ENCODE peak calls at places on chromosomes 12 and 14, in eight cellular contexts. One of them, this sample, is unnamed.

GRCh38 chr14:33765251-33765650 is 185.6 kb downstream of the EGLN3 start:
- DNase-seq in spleen: no peak
- DNase-seq in breast epithelium: no peak
- DNase-seq in transverse colon: no peak
- DNase-seq in GM23338: peak; percentile 70
- DNase-seq in upper lobe of left lung: no peak
- DNase-seq in GM12878: no peak
- DNase-seq in esophagus muscularis mucosa: no peak
- DNase-seq in this sample: no peak

GRCh38 chr14:101820283-101820798 is 58.8 kb downstream of the PPP2R5C start:
- DNase-seq in spleen: no peak
- DNase-seq in breast epithelium: no peak
- DNase-seq in transverse colon: no peak
- DNase-seq in GM23338: no peak
- DNase-seq in upper lobe of left lung: no peak
- DNase-seq in GM12878: peak; percentile 65
- DNase-seq in esophagus muscularis mucosa: no peak
- DNase-seq in this sample: no peak

GRCh38 chr14:64649383-64649998 is 54.7 kb upstream of the PLEKHG3 start:
- DNase-seq in spleen: no peak
- DNase-seq in breast epithelium: no peak
- DNase-seq in transverse colon: peak; percentile 20
- DNase-seq in GM23338: peak; percentile 41
- DNase-seq in upper lobe of left lung: no peak
- DNase-seq in GM12878: no peak
- DNase-seq in esophagus muscularis mucosa: no peak
- DNase-seq in this sample: no peak

GRCh38 chr14:102201369-102201748 is 61.7 kb downstream of the WDR20 start:
- DNase-seq in spleen: no peak
- DNase-seq in breast epithelium: no peak
- DNase-seq in transverse colon: no peak
- DNase-seq in GM23338: no peak
- DNase-seq in upper lobe of left lung: no peak
- DNase-seq in GM12878: peak; percentile 41
- DNase-seq in esophagus muscularis mucosa: no peak
- DNase-seq in this sample: no peak

GRCh38 chr14:80215756-80216581 is 4.7 kb upstream of the DIO2 start:
- DNase-seq in spleen: no peak
- DNase-seq in breast epithelium: no peak
- DNase-seq in transverse colon: peak; percentile 11
- DNase-seq in GM23338: peak; percentile 19
- DNase-seq in upper lobe of left lung: no peak
- DNase-seq in GM12878: no peak
- DNase-seq in esophagus muscularis mucosa: no peak
- DNase-seq in this sample: no peak

GRCh38 chr14:72291908-72292688 is 359.9 kb downstream of the RGS6 start:
- DNase-seq in spleen: no peak
- DNase-seq in breast epithelium: no peak
- DNase-seq in transverse colon: no peak
- DNase-seq in GM23338: peak; percentile 79
- DNase-seq in upper lobe of left lung: no peak
- DNase-seq in GM12878: peak; percentile 31
- DNase-seq in esophagus muscularis mucosa: peak; percentile 89
- DNase-seq in this sample: no peak

GRCh38 chr12:113852695-113853490 is 113.2 kb downstream of the RBM19 start:
- DNase-seq in spleen: no peak
- DNase-seq in breast epithelium: no peak
- DNase-seq in transverse colon: no peak
- DNase-seq in GM23338: no peak
- DNase-seq in upper lobe of left lung: no peak
- DNase-seq in GM12878: no peak
- DNase-seq in esophagus muscularis mucosa: no peak
- DNase-seq in this sample: no peak

GRCh38 chr14:89720741-89721315 is 233.7 kb downstream of the EFCAB11 start:
- DNase-seq in spleen: peak; percentile 90
- DNase-seq in breast epithelium: no peak
- DNase-seq in transverse colon: peak; percentile 43
- DNase-seq in GM23338: peak; percentile 40
- DNase-seq in upper lobe of left lung: no peak
- DNase-seq in GM12878: peak; percentile 50
- DNase-seq in esophagus muscularis mucosa: peak; percentile 92
- DNase-seq in this sample: peak; percentile 71

GRCh38 chr12:117874842-117875434 is 93.9 kb downstream of the KSR2 start:
- DNase-seq in spleen: peak; percentile 80
- DNase-seq in breast epithelium: peak; percentile 77
- DNase-seq in transverse colon: peak; percentile 76
- DNase-seq in GM23338: peak; percentile 90
- DNase-seq in upper lobe of left lung: no peak
- DNase-seq in GM12878: no peak
- DNase-seq in esophagus muscularis mucosa: no peak
- DNase-seq in this sample: no peak

GRCh38 chr14:100135784-100136183 is 23.7 kb downstream of the DEGS2 start:
- DNase-seq in spleen: no peak
- DNase-seq in breast epithelium: no peak
- DNase-seq in transverse colon: no peak
- DNase-seq in GM23338: peak; percentile 51
- DNase-seq in upper lobe of left lung: no peak
- DNase-seq in GM12878: no peak
- DNase-seq in esophagus muscularis mucosa: no peak
- DNase-seq in this sample: no peak

GRCh38 chr14:56199976-56200577 is 81.9 kb downstream of the PELI2 start:
- DNase-seq in spleen: no peak
- DNase-seq in breast epithelium: no peak
- DNase-seq in transverse colon: no peak
- DNase-seq in GM23338: no peak
- DNase-seq in upper lobe of left lung: no peak
- DNase-seq in GM12878: peak; percentile 26
- DNase-seq in esophagus muscularis mucosa: no peak
- DNase-seq in this sample: no peak

GRCh38 chr14:101817511-101818001 is 56.0 kb downstream of the PPP2R5C start:
- DNase-seq in spleen: no peak
- DNase-seq in breast epithelium: no peak
- DNase-seq in transverse colon: no peak
- DNase-seq in GM23338: no peak
- DNase-seq in upper lobe of left lung: no peak
- DNase-seq in GM12878: no peak
- DNase-seq in esophagus muscularis mucosa: peak; percentile 60
- DNase-seq in this sample: peak; percentile 34

GRCh38 chr14:68593806-68594536 is 198.9 kb downstream of the ZFP36L1 start:
- DNase-seq in spleen: no peak
- DNase-seq in breast epithelium: no peak
- DNase-seq in transverse colon: no peak
- DNase-seq in GM23338: no peak
- DNase-seq in upper lobe of left lung: no peak
- DNase-seq in GM12878: no peak
- DNase-seq in esophagus muscularis mucosa: no peak
- DNase-seq in this sample: no peak

GRCh38 chr12:10031318-10031717 is 836 bp downstream of the CLEC9A start:
- DNase-seq in spleen: no peak
- DNase-seq in breast epithelium: no peak
- DNase-seq in transverse colon: no peak
- DNase-seq in GM23338: peak; percentile 4
- DNase-seq in upper lobe of left lung: no peak
- DNase-seq in GM12878: no peak
- DNase-seq in esophagus muscularis mucosa: no peak
- DNase-seq in this sample: no peak

GRCh38 chr12:53180931-53181645 is 363 bp upstream of the CSAD start:
- DNase-seq in spleen: peak; percentile 95
- DNase-seq in breast epithelium: peak; percentile 60
- DNase-seq in transverse colon: peak; percentile 75
- DNase-seq in GM23338: peak; percentile 84
- DNase-seq in upper lobe of left lung: peak; percentile 95
- DNase-seq in GM12878: no peak
- DNase-seq in esophagus muscularis mucosa: no peak
- DNase-seq in this sample: no peak

GRCh38 chr14:52951730-52952481 is 1.1 kb upstream of the FERMT2 start:
- DNase-seq in spleen: no peak
- DNase-seq in breast epithelium: peak; percentile 59
- DNase-seq in transverse colon: peak; percentile 18
- DNase-seq in GM23338: peak; percentile 83
- DNase-seq in upper lobe of left lung: no peak
- DNase-seq in GM12878: no peak
- DNase-seq in esophagus muscularis mucosa: peak; percentile 91
- DNase-seq in this sample: no peak

GRCh38 chr14:68938515-68939423 is 40.3 kb downstream of the ACTN1 start:
- DNase-seq in spleen: no peak
- DNase-seq in breast epithelium: no peak
- DNase-seq in transverse colon: peak; percentile 72
- DNase-seq in GM23338: no peak
- DNase-seq in upper lobe of left lung: no peak
- DNase-seq in GM12878: no peak
- DNase-seq in esophagus muscularis mucosa: no peak
- DNase-seq in this sample: no peak

GRCh38 chr12:49342914-49343731 is 3.6 kb upstream of the DNAJC22 start:
- DNase-seq in spleen: no peak
- DNase-seq in breast epithelium: no peak
- DNase-seq in transverse colon: no peak
- DNase-seq in GM23338: peak; percentile 46
- DNase-seq in upper lobe of left lung: peak; percentile 87
- DNase-seq in GM12878: no peak
- DNase-seq in esophagus muscularis mucosa: no peak
- DNase-seq in this sample: no peak

GRCh38 chr12:40044399-40044798 is 61.5 kb downstream of the SLC2A13 start:
- DNase-seq in spleen: no peak
- DNase-seq in breast epithelium: no peak
- DNase-seq in transverse colon: no peak
- DNase-seq in GM23338: no peak
- DNase-seq in upper lobe of left lung: no peak
- DNase-seq in GM12878: no peak
- DNase-seq in esophagus muscularis mucosa: no peak
- DNase-seq in this sample: no peak

GRCh38 chr12:40054554-40055226 is 51.2 kb downstream of the SLC2A13 start:
- DNase-seq in spleen: no peak
- DNase-seq in breast epithelium: no peak
- DNase-seq in transverse colon: peak; percentile 13
- DNase-seq in GM23338: no peak
- DNase-seq in upper lobe of left lung: no peak
- DNase-seq in GM12878: no peak
- DNase-seq in esophagus muscularis mucosa: no peak
- DNase-seq in this sample: no peak

GRCh38 chr12:40055227-40055579 is 50.7 kb downstream of the SLC2A13 start:
- DNase-seq in spleen: no peak
- DNase-seq in breast epithelium: no peak
- DNase-seq in transverse colon: no peak
- DNase-seq in GM23338: no peak
- DNase-seq in upper lobe of left lung: no peak
- DNase-seq in GM12878: no peak
- DNase-seq in esophagus muscularis mucosa: no peak
- DNase-seq in this sample: no peak

DNA sequence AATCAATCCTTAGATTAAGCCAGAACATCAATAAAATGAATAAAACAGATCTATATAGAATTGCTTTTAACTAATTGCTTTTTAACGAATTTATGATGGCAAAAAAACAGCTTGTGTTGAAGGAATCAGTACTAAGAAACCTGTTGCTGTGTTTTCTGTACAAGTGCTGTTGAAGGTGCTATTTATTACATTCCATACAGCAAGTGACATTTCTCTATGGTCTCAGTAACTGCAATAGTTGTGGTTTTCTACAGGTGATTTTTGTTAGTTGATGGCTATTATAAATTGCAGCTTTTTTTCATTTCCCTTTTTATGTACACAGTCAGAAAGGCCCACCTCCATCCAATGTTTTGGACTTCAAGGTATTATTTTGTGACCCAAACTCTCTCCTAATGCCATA is 56.6 kb downstream of the SLC2A13 start:
- DNase-seq in spleen: no peak
- DNase-seq in breast epithelium: no peak
- DNase-seq in transverse colon: no peak
- DNase-seq in GM23338: no peak
- DNase-seq in upper lobe of left lung: no peak
- DNase-seq in GM12878: no peak
- DNase-seq in esophagus muscularis mucosa: no peak
- DNase-seq in this sample: no peak
- TF ChIP-seq POLR2AphosphoS5 in spleen: no peak
- TF ChIP-seq POLR2AphosphoS5 in breast epithelium: no peak
- TF ChIP-seq POLR2AphosphoS5 in transverse colon: no peak
- TF ChIP-seq POLR2AphosphoS5 in GM23338: no peak
- TF ChIP-seq POLR2AphosphoS5 in upper lobe of left lung: no peak
- TF ChIP-seq POLR2AphosphoS5 in GM12878: no peak
- TF ChIP-seq POLR2AphosphoS5 in esophagus muscularis mucosa: no peak
- TF ChIP-seq POLR2AphosphoS5 in this sample: no peak

GRCh38 chr12:45546545-45546944 is 183.0 kb upstream of the ARID2 start:
- DNase-seq in spleen: no peak
- DNase-seq in breast epithelium: no peak
- DNase-seq in transverse colon: no peak
- DNase-seq in GM23338: no peak
- DNase-seq in upper lobe of left lung: no peak
- DNase-seq in GM12878: no peak
- DNase-seq in esophagus muscularis mucosa: no peak
- DNase-seq in this sample: no peak
- TF ChIP-seq CTCF in spleen: no peak
- TF ChIP-seq CTCF in breast epithelium: no peak
- TF ChIP-seq CTCF in transverse colon: no peak
- TF ChIP-seq CTCF in GM23338: no peak
- TF ChIP-seq CTCF in upper lobe of left lung: no peak
- TF ChIP-seq CTCF in GM12878: no peak
- TF ChIP-seq CTCF in esophagus muscularis mucosa: no peak
- TF ChIP-seq CTCF in this sample: no peak

GRCh38 chr14:61659582-61659981 is 35.7 kb upstream of the HIF1A start:
- DNase-seq in spleen: no peak
- DNase-seq in breast epithelium: no peak
- DNase-seq in transverse colon: no peak
- DNase-seq in GM23338: no peak
- DNase-seq in upper lobe of left lung: no peak
- DNase-seq in GM12878: no peak
- DNase-seq in esophagus muscularis mucosa: no peak
- DNase-seq in this sample: no peak

GRCh38 chr14:61663312-61663974 is 31.9 kb upstream of the HIF1A start:
- DNase-seq in spleen: no peak
- DNase-seq in breast epithelium: no peak
- DNase-seq in transverse colon: no peak
- DNase-seq in GM23338: no peak
- DNase-seq in upper lobe of left lung: no peak
- DNase-seq in GM12878: peak; percentile 49
- DNase-seq in esophagus muscularis mucosa: peak; percentile 50
- DNase-seq in this sample: no peak

GRCh38 chr14:61662001-61662400 is 33.3 kb upstream of the HIF1A start:
- DNase-seq in spleen: no peak
- DNase-seq in breast epithelium: no peak
- DNase-seq in transverse colon: no peak
- DNase-seq in GM23338: no peak
- DNase-seq in upper lobe of left lung: no peak
- DNase-seq in GM12878: no peak
- DNase-seq in esophagus muscularis mucosa: no peak
- DNase-seq in this sample: no peak

GRCh38 chr14:61662437-61663311 is 32.6 kb upstream of the HIF1A start:
- DNase-seq in spleen: no peak
- DNase-seq in breast epithelium: no peak
- DNase-seq in transverse colon: peak; percentile 41
- DNase-seq in GM23338: peak; percentile 36
- DNase-seq in upper lobe of left lung: no peak
- DNase-seq in GM12878: peak; percentile 100
- DNase-seq in esophagus muscularis mucosa: peak; percentile 81
- DNase-seq in this sample: no peak

GRCh38 chr14:61661471-61661988 is 33.8 kb upstream of the HIF1A start:
- DNase-seq in spleen: no peak
- DNase-seq in breast epithelium: no peak
- DNase-seq in transverse colon: no peak
- DNase-seq in GM23338: no peak
- DNase-seq in upper lobe of left lung: no peak
- DNase-seq in GM12878: peak; percentile 69
- DNase-seq in esophagus muscularis mucosa: peak; percentile 7
- DNase-seq in this sample: no peak
- H3K4me3 ChIP-seq in spleen: no peak overlapping the region
- H3K4me3 ChIP-seq in breast epithelium: no peak overlapping the region
- H3K4me3 ChIP-seq in transverse colon: no peak overlapping the region
- H3K4me3 ChIP-seq in GM23338: no peak overlapping the region
- H3K4me3 ChIP-seq in upper lobe of left lung: no peak overlapping the region
- H3K4me3 ChIP-seq in GM12878: peak overlapping the region; percentile 44
- H3K4me3 ChIP-seq in esophagus muscularis mucosa: no peak overlapping the region
- H3K4me3 ChIP-seq in this sample: no peak overlapping the region

GRCh38 chr12:6347367-6348338 is 5.8 kb upstream of the TNFRSF1A start:
- DNase-seq in spleen: peak; percentile 86
- DNase-seq in breast epithelium: no peak
- DNase-seq in transverse colon: no peak
- DNase-seq in GM23338: no peak
- DNase-seq in upper lobe of left lung: peak; percentile 74
- DNase-seq in GM12878: no peak
- DNase-seq in esophagus muscularis mucosa: no peak
- DNase-seq in this sample: peak; percentile 92
- TF ChIP-seq POLR2AphosphoS5 in spleen: peak; percentile 81
- TF ChIP-seq POLR2AphosphoS5 in breast epithelium: peak; percentile 37
- TF ChIP-seq POLR2AphosphoS5 in transverse colon: peak; percentile 40
- TF ChIP-seq POLR2AphosphoS5 in GM23338: no peak
- TF ChIP-seq POLR2AphosphoS5 in upper lobe of left lung: peak; percentile 69
- TF ChIP-seq POLR2AphosphoS5 in GM12878: no peak
- TF ChIP-seq POLR2AphosphoS5 in esophagus muscularis mucosa: peak; percentile 75
- TF ChIP-seq POLR2AphosphoS5 in this sample: peak; percentile 49

This sample was measured in vagina.